ENCODE peak calls at places on chromosomes 7 and 10, in seven cellular contexts. One of them, this sample, is unnamed.

GRCh38 chr10:75508814-75509306 is 77.4 kb downstream of the LRMDA start:
- DNase-seq in naive thymus-derived CD4-positive, alpha-beta T cell: no peak
- DNase-seq in cardiac muscle cell: peak; percentile 28
- DNase-seq in colonic mucosa: no peak
- DNase-seq in psoas muscle: no peak
- DNase-seq in OCI-LY7: no peak
- DNase-seq in astrocyte: peak; percentile 87
- DNase-seq in this sample: no peak

GRCh38 chr10:43297534-43297933 is 30.7 kb upstream of the RASGEF1A start:
- DNase-seq in cardiac muscle cell: no peak
- DNase-seq in naive thymus-derived CD4-positive, alpha-beta T cell: no peak
- DNase-seq in OCI-LY7: no peak
- DNase-seq in colonic mucosa: no peak
- DNase-seq in psoas muscle: no peak
- DNase-seq in astrocyte: no peak
- DNase-seq in this sample: no peak

GRCh38 chr7:45920543-45921380 is at the start of gene IGFBP3:
- DNase-seq in cardiac muscle cell: peak; percentile 80
- DNase-seq in colonic mucosa: no peak
- DNase-seq in psoas muscle: peak; percentile 63
- DNase-seq in astrocyte: peak; percentile 64
- DNase-seq in naive thymus-derived CD4-positive, alpha-beta T cell: no peak
- DNase-seq in OCI-LY7: no peak
- DNase-seq in this sample: peak; percentile 66

GRCh38 chr7:40175725-40176510 is 41.1 kb downstream of the SUGCT start:
- DNase-seq in psoas muscle: no peak
- DNase-seq in naive thymus-derived CD4-positive, alpha-beta T cell: no peak
- DNase-seq in OCI-LY7: no peak
- DNase-seq in cardiac muscle cell: no peak
- DNase-seq in astrocyte: peak; percentile 23
- DNase-seq in colonic mucosa: no peak
- DNase-seq in this sample: no peak

GRCh38 chr7:73908123-73908611 is 47.2 kb downstream of the TMEM270 start:
- DNase-seq in OCI-LY7: no peak
- DNase-seq in colonic mucosa: no peak
- DNase-seq in psoas muscle: no peak
- DNase-seq in cardiac muscle cell: no peak
- DNase-seq in naive thymus-derived CD4-positive, alpha-beta T cell: no peak
- DNase-seq in astrocyte: no peak
- DNase-seq in this sample: no peak

GRCh38 chr7:152050547-152050971 is 25.1 kb downstream of the GALNT11 start:
- DNase-seq in colonic mucosa: no peak
- DNase-seq in psoas muscle: no peak
- DNase-seq in naive thymus-derived CD4-positive, alpha-beta T cell: no peak
- DNase-seq in astrocyte: peak; percentile 74
- DNase-seq in cardiac muscle cell: no peak
- DNase-seq in OCI-LY7: no peak
- DNase-seq in this sample: no peak

GRCh38 chr7:119086026-119086425 is 861.5 kb downstream of the ANKRD7 start:
- DNase-seq in OCI-LY7: no peak
- DNase-seq in astrocyte: no peak
- DNase-seq in psoas muscle: no peak
- DNase-seq in cardiac muscle cell: no peak
- DNase-seq in naive thymus-derived CD4-positive, alpha-beta T cell: no peak
- DNase-seq in colonic mucosa: no peak
- DNase-seq in this sample: no peak

GRCh38 chr7:129805086-129805719 is 147.6 kb downstream of the UBE2H start:
- DNase-seq in OCI-LY7: no peak
- DNase-seq in cardiac muscle cell: no peak
- DNase-seq in naive thymus-derived CD4-positive, alpha-beta T cell: no peak
- DNase-seq in colonic mucosa: no peak
- DNase-seq in astrocyte: no peak
- DNase-seq in psoas muscle: no peak
- DNase-seq in this sample: no peak

GRCh38 chr7:85095816-85096215 is 91.0 kb downstream of the SEMA3D start:
- DNase-seq in cardiac muscle cell: no peak
- DNase-seq in astrocyte: no peak
- DNase-seq in naive thymus-derived CD4-positive, alpha-beta T cell: no peak
- DNase-seq in colonic mucosa: no peak
- DNase-seq in OCI-LY7: no peak
- DNase-seq in psoas muscle: no peak
- DNase-seq in this sample: no peak

GRCh38 chr10:96720422-96721206 is at the start of gene PIK3AP1:
- DNase-seq in naive thymus-derived CD4-positive, alpha-beta T cell: peak; percentile 27
- DNase-seq in cardiac muscle cell: peak; percentile 62
- DNase-seq in colonic mucosa: peak; percentile 72
- DNase-seq in OCI-LY7: peak; percentile 96
- DNase-seq in psoas muscle: peak; percentile 54
- DNase-seq in astrocyte: no peak
- DNase-seq in this sample: peak; percentile 67
- H3K4me1 ChIP-seq in naive thymus-derived CD4-positive, alpha-beta T cell: peaks cover 20% of the 10 kb centered on the region
- H3K4me1 ChIP-seq in cardiac muscle cell: no peaks in the 10 kb centered on the region
- H3K4me1 ChIP-seq in colonic mucosa: no peaks in the 10 kb centered on the region
- H3K4me1 ChIP-seq in OCI-LY7: peaks cover 65% of the 10 kb centered on the region
- H3K4me1 ChIP-seq in psoas muscle: peaks cover 6% of the 10 kb centered on the region
- H3K4me1 ChIP-seq in astrocyte: peaks cover 2% of the 10 kb centered on the region
- H3K4me1 ChIP-seq in this sample: peaks cover 7% of the 10 kb centered on the region

GRCh38 chr10:73858750-73859439 is 15.5 kb downstream of the CAMK2G start:
- DNase-seq in cardiac muscle cell: no peak
- DNase-seq in OCI-LY7: peak; percentile 23
- DNase-seq in colonic mucosa: no peak
- DNase-seq in psoas muscle: no peak
- DNase-seq in naive thymus-derived CD4-positive, alpha-beta T cell: no peak
- DNase-seq in astrocyte: no peak
- DNase-seq in this sample: no peak
- H3K27ac ChIP-seq in cardiac muscle cell: no peak overlapping the region
- H3K27ac ChIP-seq in OCI-LY7: no peak overlapping the region
- H3K27ac ChIP-seq in colonic mucosa: no peak overlapping the region
- H3K27ac ChIP-seq in psoas muscle: peak overlapping the region; percentile 64
- H3K27ac ChIP-seq in naive thymus-derived CD4-positive, alpha-beta T cell: peak overlapping the region; percentile 40
- H3K27ac ChIP-seq in astrocyte: no peak overlapping the region
- H3K27ac ChIP-seq in this sample: no peak overlapping the region

GRCh38 chr7:42231043-42231442 is 6.0 kb downstream of the GLI3 start:
- DNase-seq in colonic mucosa: no peak
- DNase-seq in OCI-LY7: no peak
- DNase-seq in cardiac muscle cell: no peak
- DNase-seq in astrocyte: no peak
- DNase-seq in psoas muscle: no peak
- DNase-seq in naive thymus-derived CD4-positive, alpha-beta T cell: no peak
- DNase-seq in this sample: no peak

GRCh38 chr7:42233939-42234338 is 3.1 kb downstream of the GLI3 start:
- DNase-seq in colonic mucosa: no peak
- DNase-seq in OCI-LY7: no peak
- DNase-seq in cardiac muscle cell: no peak
- DNase-seq in naive thymus-derived CD4-positive, alpha-beta T cell: no peak
- DNase-seq in astrocyte: peak; percentile 60
- DNase-seq in psoas muscle: no peak
- DNase-seq in this sample: no peak

GRCh38 chr7:42232275-42232674 is 4.7 kb downstream of the GLI3 start:
- DNase-seq in OCI-LY7: no peak
- DNase-seq in cardiac muscle cell: no peak
- DNase-seq in colonic mucosa: no peak
- DNase-seq in naive thymus-derived CD4-positive, alpha-beta T cell: no peak
- DNase-seq in psoas muscle: peak; percentile 42
- DNase-seq in astrocyte: peak; percentile 65
- DNase-seq in this sample: no peak

GRCh38 chr7:42234736-42235135 is 2.3 kb downstream of the GLI3 start:
- DNase-seq in naive thymus-derived CD4-positive, alpha-beta T cell: no peak
- DNase-seq in psoas muscle: no peak
- DNase-seq in cardiac muscle cell: no peak
- DNase-seq in OCI-LY7: no peak
- DNase-seq in colonic mucosa: no peak
- DNase-seq in astrocyte: no peak
- DNase-seq in this sample: no peak

DNA sequence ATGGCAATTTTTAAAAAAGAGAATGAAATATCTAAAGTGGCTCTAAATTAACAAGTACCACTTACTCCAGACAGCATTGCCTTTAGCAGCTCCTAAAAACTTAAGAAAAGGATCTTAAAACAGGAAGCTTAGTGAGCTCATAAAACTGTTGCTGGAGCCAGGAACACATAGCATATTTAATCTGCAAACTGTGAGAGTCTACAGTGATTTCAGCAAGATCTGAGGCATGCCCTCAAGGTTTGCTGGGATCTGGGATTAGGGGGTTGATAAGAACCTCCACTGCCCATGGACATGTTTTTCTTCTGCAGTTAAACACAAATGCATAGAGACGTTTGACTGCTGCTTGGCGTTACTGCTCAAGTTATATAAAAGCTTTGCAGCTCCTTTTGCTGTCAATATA is 3.8 kb downstream of the GLI3 start:
- DNase-seq in colonic mucosa: no peak
- DNase-seq in cardiac muscle cell: no peak
- DNase-seq in naive thymus-derived CD4-positive, alpha-beta T cell: no peak
- DNase-seq in astrocyte: no peak
- DNase-seq in OCI-LY7: no peak
- DNase-seq in psoas muscle: no peak
- DNase-seq in this sample: no peak
- H3K4me1 ChIP-seq in colonic mucosa: no peaks in the 10 kb centered on the region
- H3K4me1 ChIP-seq in cardiac muscle cell: peaks cover 37% of the 10 kb centered on the region
- H3K4me1 ChIP-seq in naive thymus-derived CD4-positive, alpha-beta T cell: no peaks in the 10 kb centered on the region
- H3K4me1 ChIP-seq in astrocyte: peaks cover 27% of the 10 kb centered on the region
- H3K4me1 ChIP-seq in OCI-LY7: no peaks in the 10 kb centered on the region
- H3K4me1 ChIP-seq in psoas muscle: peaks cover 6% of the 10 kb centered on the region
- H3K4me1 ChIP-seq in this sample: no peaks in the 10 kb centered on the region

GRCh38 chr10:3852147-3852904 is 67.3 kb upstream of the KLF6 start:
- DNase-seq in astrocyte: peak; percentile 100
- DNase-seq in naive thymus-derived CD4-positive, alpha-beta T cell: no peak
- DNase-seq in cardiac muscle cell: no peak
- DNase-seq in psoas muscle: peak; percentile 56
- DNase-seq in OCI-LY7: no peak
- DNase-seq in colonic mucosa: peak; percentile 92
- DNase-seq in this sample: no peak
- H3K27ac ChIP-seq in astrocyte: peak overlapping the region; percentile 97
- H3K27ac ChIP-seq in naive thymus-derived CD4-positive, alpha-beta T cell: no peak overlapping the region
- H3K27ac ChIP-seq in cardiac muscle cell: no peak overlapping the region
- H3K27ac ChIP-seq in psoas muscle: peak overlapping the region; percentile 77
- H3K27ac ChIP-seq in OCI-LY7: no peak overlapping the region
- H3K27ac ChIP-seq in colonic mucosa: peak overlapping the region; percentile 88
- H3K27ac ChIP-seq in this sample: no peak overlapping the region

GRCh38 chr7:155513543-155514285 is 32.6 kb downstream of the CNPY1 start:
- DNase-seq in naive thymus-derived CD4-positive, alpha-beta T cell: no peak
- DNase-seq in psoas muscle: no peak
- DNase-seq in astrocyte: no peak
- DNase-seq in cardiac muscle cell: no peak
- DNase-seq in OCI-LY7: no peak
- DNase-seq in colonic mucosa: no peak
- DNase-seq in this sample: no peak
- H3K4me1 ChIP-seq in naive thymus-derived CD4-positive, alpha-beta T cell: no peaks in the 10 kb centered on the region
- H3K4me1 ChIP-seq in psoas muscle: no peaks in the 10 kb centered on the region
- H3K4me1 ChIP-seq in astrocyte: no peaks in the 10 kb centered on the region
- H3K4me1 ChIP-seq in cardiac muscle cell: no peaks in the 10 kb centered on the region
- H3K4me1 ChIP-seq in OCI-LY7: no peaks in the 10 kb centered on the region
- H3K4me1 ChIP-seq in colonic mucosa: no peaks in the 10 kb centered on the region
- H3K4me1 ChIP-seq in this sample: peaks cover 8% of the 10 kb centered on the region

GRCh38 chr7:134777908-134778580 is 1.4 kb upstream of the CALD1 start:
- DNase-seq in cardiac muscle cell: no peak
- DNase-seq in psoas muscle: no peak
- DNase-seq in astrocyte: no peak
- DNase-seq in colonic mucosa: no peak
- DNase-seq in OCI-LY7: no peak
- DNase-seq in naive thymus-derived CD4-positive, alpha-beta T cell: no peak
- DNase-seq in this sample: no peak
- H3K27ac ChIP-seq in cardiac muscle cell: peak overlapping the region; percentile 97
- H3K27ac ChIP-seq in psoas muscle: peak overlapping the region; percentile 77
- H3K27ac ChIP-seq in astrocyte: peak overlapping the region; percentile 78
- H3K27ac ChIP-seq in colonic mucosa: peak overlapping the region; percentile 54
- H3K27ac ChIP-seq in OCI-LY7: no peak overlapping the region
- H3K27ac ChIP-seq in naive thymus-derived CD4-positive, alpha-beta T cell: no peak overlapping the region
- H3K27ac ChIP-seq in this sample: no peak overlapping the region

GRCh38 chr10:132548106-132548823 is 10.7 kb downstream of the INPP5A start:
- DNase-seq in OCI-LY7: no peak
- DNase-seq in colonic mucosa: no peak
- DNase-seq in cardiac muscle cell: no peak
- DNase-seq in psoas muscle: peak; percentile 11
- DNase-seq in naive thymus-derived CD4-positive, alpha-beta T cell: no peak
- DNase-seq in astrocyte: no peak
- DNase-seq in this sample: no peak

GRCh38 chr10:132548869-132549268 is 11.3 kb downstream of the INPP5A start:
- DNase-seq in naive thymus-derived CD4-positive, alpha-beta T cell: no peak
- DNase-seq in OCI-LY7: no peak
- DNase-seq in psoas muscle: no peak
- DNase-seq in colonic mucosa: no peak
- DNase-seq in cardiac muscle cell: no peak
- DNase-seq in astrocyte: no peak
- DNase-seq in this sample: no peak

GRCh38 chr10:132545659-132546367 is 8.2 kb downstream of the INPP5A start:
- DNase-seq in cardiac muscle cell: no peak
- DNase-seq in psoas muscle: no peak
- DNase-seq in colonic mucosa: no peak
- DNase-seq in OCI-LY7: no peak
- DNase-seq in naive thymus-derived CD4-positive, alpha-beta T cell: no peak
- DNase-seq in astrocyte: no peak
- DNase-seq in this sample: no peak

GRCh38 chr10:132546567-132547420 is 9.2 kb downstream of the INPP5A start:
- DNase-seq in naive thymus-derived CD4-positive, alpha-beta T cell: no peak
- DNase-seq in psoas muscle: peak; percentile 18
- DNase-seq in colonic mucosa: no peak
- DNase-seq in astrocyte: no peak
- DNase-seq in cardiac muscle cell: no peak
- DNase-seq in OCI-LY7: no peak
- DNase-seq in this sample: no peak

GRCh38 chr10:132547421-132547861 is 9.9 kb downstream of the INPP5A start:
- DNase-seq in colonic mucosa: no peak
- DNase-seq in naive thymus-derived CD4-positive, alpha-beta T cell: no peak
- DNase-seq in astrocyte: no peak
- DNase-seq in cardiac muscle cell: no peak
- DNase-seq in OCI-LY7: no peak
- DNase-seq in psoas muscle: peak; percentile 12
- DNase-seq in this sample: no peak
- H3K4me1 ChIP-seq in colonic mucosa: no peaks in the 10 kb centered on the region
- H3K4me1 ChIP-seq in naive thymus-derived CD4-positive, alpha-beta T cell: peaks cover 10% of the 10 kb centered on the region
- H3K4me1 ChIP-seq in astrocyte: no peaks in the 10 kb centered on the region
- H3K4me1 ChIP-seq in cardiac muscle cell: peaks cover 8% of the 10 kb centered on the region
- H3K4me1 ChIP-seq in OCI-LY7: peaks cover 61% of the 10 kb centered on the region
- H3K4me1 ChIP-seq in psoas muscle: peaks cover 58% of the 10 kb centered on the region
- H3K4me1 ChIP-seq in this sample: peaks cover 52% of the 10 kb centered on the region